ENCODE peak calls at places on chromosomes 7 and 10, in six cellular contexts. J is AG04450; G is breast epithelium; L is effector memory CD4-positive, alpha-beta T cell; I is GM23338; S is neuronal stem cell. B is an unnamed sample.

GRCh38 chr7:40043164-40043563 is 91.3 kb downstream of the MPLKIP start:
- DNase-seq in J (no peak), G (no peak), L (no peak), I (no peak), S (no peak), B (no peak)

GRCh38 chr7:155266440-155266839 is 31.2 kb upstream of the INSIG1 start:
- DNase-seq in J (no peak), G (no peak), L (no peak), I (no peak), S (no peak), B (no peak)

GRCh38 chr7:98213874-98214810 is 2.9 kb downstream of the BHLHA15 start:
- DNase-seq in J (no peak), G (peak; percentile 28), L (no peak), I (no peak), S (no peak), B (no peak)

GRCh38 chr10:7184660-7185366 is 226.0 kb downstream of the SFMBT2 start:
- DNase-seq in J (no peak), G (no peak), L (no peak), I (no peak), S (no peak), B (no peak)

GRCh38 chr10:63611078-63611477 is 89.9 kb downstream of the REEP3 start:
- DNase-seq in J (no peak), G (no peak), L (no peak), I (no peak), S (no peak), B (no peak)

GRCh38 chr7:133649593-133649992 is 396.7 kb downstream of the EXOC4 start:
- DNase-seq in J (no peak), G (no peak), L (no peak), I (no peak), S (no peak), B (no peak)

GRCh38 chr10:20936388-20936787 is 39.3 kb upstream of the NEBL start:
- DNase-seq in J (no peak), G (no peak), L (no peak), I (no peak), S (no peak), B (no peak)

GRCh38 chr7:155219947-155220769 is 77.5 kb upstream of the INSIG1 start:
- DNase-seq in J (no peak), G (no peak), L (no peak), I (no peak), S (no peak), B (no peak)

GRCh38 chr10:34156781-34157425 is 658.2 kb downstream of the PARD3 start:
- DNase-seq in J (peak; percentile 21), G (peak; percentile 27), L (no peak), I (no peak), S (no peak), B (no peak)

GRCh38 chr10:119666709-119667004 is 15.5 kb downstream of the BAG3 start:
- DNase-seq in J (no peak), G (no peak), L (no peak), I (no peak), S (no peak), B (no peak)

GRCh38 chr7:14321947-14322346 is 332.5 kb upstream of the ETV1 start:
- DNase-seq in J (no peak), G (no peak), L (no peak), I (no peak), S (no peak), B (no peak)

GRCh38 chr7:107180378-107180777 is 11.6 kb downstream of the HBP1 start:
- DNase-seq in J (peak; percentile 75), G (no peak), L (peak; percentile 28), I (no peak), S (no peak), B (no peak)

GRCh38 chr7:94907420-94908203 is at the start of gene PPP1R9A:
- DNase-seq in J (no peak), G (no peak), L (no peak), I (peak; percentile 81), S (peak; percentile 64), B (no peak)
- H3K27me3 ChIP-seq in J (peaks cover 25% of the 10 kb centered on the region), G (no peaks in the 10 kb centered on the region), L (peaks cover 16% of the 10 kb centered on the region), I (no peaks in the 10 kb centered on the region), S (no peaks in the 10 kb centered on the region), B (no peaks in the 10 kb centered on the region)

GRCh38 chr10:101143354-101143648 is 12.2 kb downstream of the TLX1 start:
- DNase-seq in J (no peak), G (no peak), L (no peak), I (no peak), S (no peak), B (no peak)
- H3K27me3 ChIP-seq in J (peaks cover 94% of the 10 kb centered on the region), G (peaks cover 97% of the 10 kb centered on the region), L (peaks cover 89% of the 10 kb centered on the region), I (peaks cover 100% of the 10 kb centered on the region), S (peaks cover 98% of the 10 kb centered on the region), B (peaks cover 100% of the 10 kb centered on the region)

DNA sequence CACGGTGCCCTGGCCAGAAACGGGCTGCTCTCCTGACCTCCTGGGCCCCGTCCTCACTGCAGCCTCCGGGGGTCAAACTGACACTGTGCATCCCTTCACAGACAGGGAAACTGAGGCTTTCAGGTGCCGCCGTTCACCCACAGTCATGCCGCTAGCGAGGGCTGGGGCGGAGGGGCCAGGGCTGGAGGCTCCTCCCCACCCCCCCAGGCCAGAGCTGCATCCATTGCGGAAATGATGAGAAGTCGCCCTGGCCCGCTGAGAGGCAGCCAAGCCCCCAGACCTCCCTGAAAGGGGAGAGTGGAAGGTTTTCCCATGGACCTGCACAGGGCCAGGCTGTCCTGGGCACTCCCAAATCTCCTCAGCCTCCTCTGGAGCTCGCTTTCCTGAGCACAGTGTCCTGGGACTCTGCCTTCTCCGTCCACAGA is 16.5 kb upstream of the INPP5A start:
- DNase-seq in J (no peak), G (no peak), L (no peak), I (no peak), S (no peak), B (no peak)
- H3K27me3 ChIP-seq in J (no peaks in the 10 kb centered on the region), G (peaks cover 4% of the 10 kb centered on the region), L (no peaks in the 10 kb centered on the region), I (peaks cover 10% of the 10 kb centered on the region), S (peaks cover 43% of the 10 kb centered on the region), B (no peaks in the 10 kb centered on the region)

GRCh38 chr7:151188252-151188542 is 1.1 kb upstream of the ASB10 start:
- DNase-seq in J (no peak), G (no peak), L (no peak), I (no peak), S (no peak), B (no peak)
- H3K27me3 ChIP-seq in J (peaks cover 53% of the 10 kb centered on the region), G (peaks cover 4% of the 10 kb centered on the region), L (no peaks in the 10 kb centered on the region), I (no peaks in the 10 kb centered on the region), S (no peaks in the 10 kb centered on the region), B (peaks cover 11% of the 10 kb centered on the region)

B was measured in tibial nerve.